ENCODE peak calls at places on chromosomes 6 and 20, in nine cellular contexts. X is astrocyte of the spinal cord; Y is endodermal cell; B is CD4-positive, CD25-positive, alpha-beta regulatory T cell; H is spleen; D is heart left ventricle; N is left ventricle myocardium inferior; L is BJ; W is hepatocyte. P is an unnamed sample.

GRCh38 chr20:53972179-53972578 is 98.2 kb downstream of the BCAS1 start:
- DNase-seq in N (no peak), L (no peak), H (no peak), D (no peak), X (no peak), Y (no peak), B (no peak), W (no peak), P (no peak)

GRCh38 chr6:7493866-7494265 is 47.6 kb upstream of the DSP start:
- DNase-seq in N (no peak), Y (no peak), B (no peak), L (no peak), H (no peak), D (no peak), X (no peak), W (no peak), P (no peak)

GRCh38 chr6:26251354-26252081 is 113.5 kb upstream of the BTN3A2 start:
- DNase-seq in X (peak), N (peak), B (peak), L (peak), H (peak), Y (peak), W (peak), D (peak), P (no peak)

GRCh38 chr6:163667372-163668060 is 253.0 kb downstream of the QKI start:
- DNase-seq in D (no peak), L (no peak), N (no peak), X (peak), W (no peak), B (peak), Y (no peak), H (peak), P (no peak)

GRCh38 chr20:11810316-11811130 is 107.2 kb upstream of the BTBD3 start:
- DNase-seq in D (no peak), W (no peak), Y (no peak), B (no peak), H (no peak), L (no peak), N (no peak), X (peak), P (no peak)

GRCh38 chr6:162706236-162706635 is 21.3 kb downstream of the PRKN start:
- DNase-seq in X (no peak), N (peak), H (no peak), Y (no peak), L (no peak), W (no peak), B (no peak), D (peak), P (no peak)

GRCh38 chr6:154847318-154847717 is 114.1 kb downstream of the SCAF8 start:
- DNase-seq in Y (no peak), L (peak), X (no peak), B (no peak), H (no peak), D (no peak), W (no peak), N (no peak), P (no peak)

GRCh38 chr20:49245921-49246740 is 26.9 kb downstream of the DDX27 start:
- DNase-seq in W (peak), L (no peak), D (no peak), B (peak), H (no peak), N (peak), X (peak), Y (peak), P (peak)

GRCh38 chr6:81843302-81843701 is 90.8 kb upstream of the TENT5A start:
- DNase-seq in Y (no peak), H (no peak), L (no peak), X (no peak), W (no peak), N (no peak), D (no peak), B (no peak), P (no peak)

GRCh38 chr6:127606131-127606562 is 29.2 kb downstream of the C6orf58 start:
- DNase-seq in N (no peak), D (no peak), L (no peak), H (peak), Y (peak), B (no peak), X (peak), W (peak), P (peak)

GRCh38 chr20:5118220-5119142 is 1.3 kb downstream of the PCNA start:
- DNase-seq in D (no peak), W (no peak), Y (no peak), N (no peak), B (peak), X (no peak), L (no peak), H (no peak), P (no peak)

GRCh38 chr20:63821824-63822223 is 9.2 kb downstream of the ZBTB46 start:
- DNase-seq in Y (no peak), B (no peak), N (no peak), W (no peak), X (no peak), H (no peak), L (no peak), D (no peak), P (no peak)

GRCh38 chr20:51175724-51176123 is 152.8 kb upstream of the KCNG1 start:
- DNase-seq in H (no peak), W (no peak), L (no peak), B (no peak), N (no peak), D (no peak), Y (peak), X (no peak), P (no peak)

GRCh38 chr6:168906251-168906845 is 347.3 kb downstream of the THBS2 start:
- DNase-seq in W (peak), L (no peak), H (no peak), N (no peak), X (no peak), D (no peak), B (no peak), Y (no peak), P (no peak)

GRCh38 chr20:20363449-20364015 is 4.4 kb upstream of the INSM1 start:
- DNase-seq in H (no peak), Y (peak), B (no peak), X (no peak), N (no peak), W (no peak), D (no peak), L (no peak), P (peak)

GRCh38 chr6:36977470-36977941 is 8.5 kb downstream of the MTCH1 start:
- DNase-seq in Y (peak), W (no peak), N (no peak), H (peak), X (no peak), B (no peak), D (no peak), L (no peak), P (peak)

GRCh38 chr6:144064831-144065668 is 30.3 kb downstream of the SF3B5 start:
- DNase-seq in D (no peak), L (no peak), X (no peak), B (peak), H (peak), Y (peak), W (peak), N (no peak), P (no peak)

GRCh38 chr6:28841290-28841689 is 82.5 kb downstream of the TRIM27 start:
- DNase-seq in L (no peak), X (no peak), D (no peak), W (no peak), H (no peak), B (no peak), N (no peak), Y (peak), P (peak)

GRCh38 chr6:64330694-64331309 is 695.2 kb downstream of the PHF3 start:
- DNase-seq in L (no peak), Y (peak), B (peak), W (peak), D (peak), X (peak), N (peak), H (no peak), P (peak)

GRCh38 chr6:43035495-43036194 is 14.2 kb downstream of the RRP36 start:
- DNase-seq in H (no peak), W (peak), N (peak), X (no peak), L (no peak), D (no peak), B (no peak), Y (no peak), P (no peak)

GRCh38 chr6:111754423-111754822 is 118.8 kb downstream of the FYN start:
- DNase-seq in W (no peak), B (no peak), X (no peak), N (no peak), D (no peak), L (no peak), Y (peak), H (no peak), P (no peak)

GRCh38 chr6:110509617-110510231 is 33.3 kb upstream of the SLC22A16 start:
- DNase-seq in D (no peak), Y (no peak), N (no peak), W (peak), X (peak), B (no peak), L (no peak), H (no peak), P (no peak)

GRCh38 chr20:16801919-16802651 is 53.9 kb downstream of the OTOR start:
- DNase-seq in B (peak), X (peak), D (no peak), L (no peak), Y (peak), N (peak), H (no peak), W (peak), P (peak)

GRCh38 chr6:149347067-149347466 is 29.6 kb downstream of the TAB2 start:
- DNase-seq in B (no peak), N (no peak), Y (no peak), H (no peak), X (peak), W (no peak), L (no peak), D (no peak), P (no peak)

GRCh38 chr6:129994410-129994809 is 24.0 kb upstream of the L3MBTL3 start:
- DNase-seq in X (no peak), D (no peak), B (no peak), N (no peak), H (no peak), L (no peak), Y (no peak), W (no peak), P (no peak)

GRCh38 chr20:24777746-24778145 is 171.3 kb upstream of the CST7 start:
- DNase-seq in X (no peak), B (no peak), W (no peak), L (no peak), H (peak), N (no peak), Y (peak), D (no peak), P (no peak)

GRCh38 chr6:54992789-54993188 is 146.2 kb downstream of the FAM83B start:
- DNase-seq in N (no peak), X (no peak), Y (peak), L (no peak), D (no peak), B (no peak), W (no peak), H (no peak), P (no peak)

GRCh38 chr6:16103708-16104107 is 25.2 kb upstream of the MYLIP start:
- DNase-seq in Y (no peak), D (no peak), N (no peak), B (no peak), W (no peak), L (no peak), H (no peak), X (no peak), P (no peak)

GRCh38 chr20:38885357-38885756 is 40.9 kb upstream of the FAM83D start:
- DNase-seq in H (peak), N (no peak), B (no peak), L (no peak), W (no peak), Y (no peak), D (no peak), X (no peak), P (no peak)

GRCh38 chr20:20084296-20084752 is 32.0 kb downstream of the CFAP61 start:
- DNase-seq in L (no peak), N (peak), B (no peak), D (no peak), H (no peak), W (no peak), X (no peak), Y (no peak), P (no peak)

GRCh38 chr20:4511776-4512175 is 209.9 kb upstream of the PRND start:
- DNase-seq in B (no peak), L (no peak), X (no peak), H (no peak), D (no peak), Y (no peak), W (no peak), N (no peak), P (no peak)

GRCh38 chr20:33568378-33569289 is 78.7 kb downstream of the CBFA2T2 start:
- DNase-seq in H (no peak), L (no peak), X (no peak), N (peak), B (no peak), D (no peak), W (peak), Y (peak), P (peak)

GRCh38 chr6:107594736-107595135 is 104.8 kb downstream of the SOBP start:
- DNase-seq in Y (peak), B (no peak), N (no peak), D (no peak), W (no peak), L (no peak), X (no peak), H (no peak), P (no peak)
- H3K4me3 ChIP-seq in Y (no peak), B (no peak), N (no peak), D (no peak), W (no peak), L (no peak), X (no peak), H (no peak), P (no peak)

GRCh38 chr6:49919261-49919660 is 44.7 kb downstream of the DEFB114 start:
- DNase-seq in L (no peak), N (no peak), H (no peak), Y (peak), X (no peak), W (no peak), D (no peak), B (no peak), P (no peak)
- H3K4me3 ChIP-seq in L (no peak), N (no peak), H (no peak), Y (no peak), X (no peak), W (no peak), D (no peak), B (no peak), P (no peak)

GRCh38 chr6:160509610-160510009 is 154.5 kb downstream of the LPA start:
- DNase-seq in H (no peak), W (no peak), B (no peak), D (no peak), N (no peak), X (no peak), L (no peak), Y (no peak), P (no peak)
- H3K4me3 ChIP-seq in H (no peak), W (no peak), B (no peak), D (no peak), N (no peak), X (no peak), L (no peak), Y (no peak), P (no peak)

DNA sequence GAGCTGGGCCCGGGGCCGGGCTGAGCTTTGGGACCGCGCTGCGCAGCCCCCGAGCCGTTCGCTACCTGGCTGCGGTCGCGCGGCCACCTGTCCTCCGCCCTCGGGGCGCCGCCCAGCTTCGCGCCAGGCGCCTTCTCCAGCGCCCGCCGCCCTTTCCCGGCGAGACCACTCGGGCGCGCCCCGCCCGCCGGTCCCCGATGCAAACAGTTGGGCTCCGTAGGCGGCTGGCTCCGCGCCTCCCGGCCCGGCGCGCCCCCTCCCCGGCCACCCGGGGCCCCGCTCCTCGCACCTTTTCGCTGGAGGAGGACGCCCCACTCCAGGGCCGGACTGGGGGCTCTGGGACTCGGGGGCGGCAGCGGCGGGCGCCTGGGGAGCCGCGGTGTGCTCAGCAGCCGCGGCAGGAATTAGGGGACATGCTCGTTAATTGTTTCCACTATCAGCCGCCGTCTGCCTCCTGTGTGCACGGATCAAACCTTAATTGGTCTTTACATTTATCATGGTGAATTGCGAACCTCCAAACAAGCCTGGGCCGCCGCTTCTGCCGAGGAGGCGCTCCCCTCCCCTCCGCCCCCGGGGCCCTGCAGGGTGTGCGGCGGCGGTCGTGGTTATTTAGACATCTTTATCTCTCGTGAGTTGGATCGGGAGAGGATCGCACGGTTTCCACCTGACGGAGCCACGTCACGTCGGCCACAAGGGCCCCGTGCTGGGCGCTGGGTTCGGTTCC is 916 bp upstream of the CNR1 start:
- DNase-seq in B (no peak), W (peak), D (no peak), L (no peak), N (no peak), Y (peak), H (peak), X (no peak), P (peak)
- H3K4me3 ChIP-seq in B (no peak), W (peak), D (peak), L (no peak), N (peak), Y (peak), H (peak), X (peak), P (peak)

GRCh38 chr20:48178607-48179006 is 393.3 kb upstream of the SULF2 start:
- DNase-seq in D (no peak), X (no peak), B (no peak), W (no peak), Y (no peak), L (no peak), H (no peak), N (no peak), P (peak)
- H3K4me3 ChIP-seq in D (no peak), X (no peak), B (no peak), W (no peak), Y (no peak), L (no peak), H (no peak), N (no peak), P (no peak)

DNA sequence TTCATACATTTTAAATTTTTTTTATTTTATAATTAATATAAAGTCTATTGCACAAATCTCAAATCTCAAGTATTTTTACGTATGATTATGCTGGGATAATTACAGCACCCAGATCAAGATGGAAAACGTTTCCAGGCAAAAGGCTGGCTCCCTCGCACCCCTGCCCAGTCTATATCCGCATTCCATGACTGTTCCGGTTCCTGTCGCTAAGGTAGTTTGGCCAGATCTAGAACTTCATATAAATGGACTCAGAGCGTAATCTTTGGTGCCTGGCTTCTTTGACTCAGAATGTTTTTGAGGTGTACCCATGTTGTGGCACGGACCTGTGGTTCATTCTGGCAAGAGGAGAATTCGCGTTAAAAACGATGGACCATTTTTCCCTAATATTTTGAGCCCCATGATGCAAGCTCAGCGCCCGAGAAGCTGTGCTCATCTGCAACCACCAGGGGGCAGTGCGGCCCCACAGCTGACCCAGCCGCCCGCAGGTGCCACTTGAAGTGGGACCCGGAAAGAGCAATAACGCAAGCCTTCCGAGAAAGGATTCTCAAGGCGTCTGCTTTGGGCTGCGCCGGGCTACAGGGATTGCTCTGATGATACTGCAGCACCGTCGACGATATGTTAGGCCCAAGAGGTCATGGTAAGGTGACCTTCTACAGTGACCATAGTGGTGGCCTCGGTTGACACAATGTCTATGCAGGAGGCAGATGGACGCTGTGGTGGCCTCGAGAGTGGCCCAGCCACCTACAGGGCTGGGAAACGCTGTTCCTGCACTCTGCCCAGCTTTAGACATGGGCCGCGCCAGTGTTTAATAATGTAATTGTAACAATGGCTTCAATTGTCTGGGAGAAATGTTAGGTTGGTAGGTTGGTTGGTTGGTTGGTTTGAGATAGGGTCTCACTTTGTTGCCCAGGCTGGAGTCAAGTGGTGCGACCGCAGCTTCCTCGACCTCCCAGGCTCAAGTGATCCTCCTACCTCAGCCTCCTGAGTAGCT is 160.1 kb downstream of the ZMYND8 start:
- DNase-seq in W (peak), D (peak), X (peak), H (peak), B (peak), L (no peak), Y (peak), N (peak), P (peak)
- H3K4me3 ChIP-seq in W (no peak), D (peak), X (no peak), H (no peak), B (no peak), L (no peak), Y (no peak), N (no peak), P (no peak)

DNA sequence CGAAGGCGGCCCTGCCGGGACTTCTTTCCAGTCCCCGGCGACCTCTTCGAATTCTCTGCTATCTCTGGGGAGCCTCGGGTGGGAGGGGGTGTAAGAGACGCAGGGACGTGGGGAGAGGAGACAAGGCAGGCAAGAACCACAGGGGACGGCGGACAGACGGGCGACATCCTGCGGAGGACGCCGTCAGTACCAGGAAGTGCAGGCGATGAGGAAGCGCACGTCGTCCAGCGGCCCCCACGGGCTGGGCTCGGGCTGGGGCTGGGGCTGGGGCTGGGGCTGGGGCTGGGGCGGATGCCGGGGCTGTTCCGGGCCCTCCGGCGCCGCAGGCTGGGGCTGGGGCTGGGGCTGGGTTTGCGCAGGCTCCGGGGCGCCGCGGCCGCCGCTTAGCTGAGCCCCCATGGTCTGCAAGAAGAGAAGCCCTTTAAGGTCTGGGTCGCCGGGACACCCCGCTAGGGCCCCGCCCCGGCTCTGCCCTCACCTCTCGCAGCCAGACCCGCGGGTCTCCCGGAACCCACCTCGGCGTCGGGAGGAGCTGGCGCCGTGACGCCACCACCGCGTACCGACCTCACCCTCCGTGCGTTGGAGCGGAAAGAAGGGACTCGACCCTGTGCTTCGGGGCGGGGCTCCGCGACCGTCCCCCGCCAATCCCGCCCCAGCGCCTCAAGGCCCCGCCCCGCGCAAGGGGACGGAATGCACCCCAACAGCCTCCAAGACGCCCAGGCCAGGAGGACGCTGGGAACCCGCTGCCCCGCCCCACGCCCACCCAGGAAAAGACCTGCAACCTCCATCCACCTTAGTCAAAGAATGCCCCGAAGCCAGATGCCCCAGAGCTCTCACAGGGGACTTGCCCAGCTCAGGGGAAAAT is at the start of gene MMP24OS:
- DNase-seq in B (peak), L (peak), N (peak), Y (peak), W (peak), D (peak), H (peak), X (peak), P (peak)
- H3K4me3 ChIP-seq in B (peak), L (peak), N (peak), Y (peak), W (peak), D (peak), H (peak), X (peak), P (peak)

P was measured in HAP-1.